ENCODE peak calls at places on chromosomes 1 and 21, in five cellular contexts. F is ovary, J is activated T-cell treated with anti-CD3 and anti-CD28 coated beads for 48 hours, M is colonic mucosa, A is GM23248. W is an unnamed sample.

GRCh38 chr21:46153259-46154154 is 1.9 kb downstream of the FTCD start:
- DNase-seq in F (peak; percentile 74), J (peak; percentile 57), M (peak; percentile 58), A (peak; percentile 67), W (peak; percentile 13)

GRCh38 chr1:8836228-8836627 is 18.8 kb upstream of the RERE start:
- DNase-seq in F (no peak), J (no peak), M (no peak), A (peak; percentile 57), W (no peak)

GRCh38 chr1:38758824-38759223 is 100.7 kb downstream of the RRAGC start:
- DNase-seq in F (no peak), J (no peak), M (no peak), A (no peak), W (no peak)

GRCh38 chr1:43711049-43711448 is 3.7 kb downstream of the ST3GAL3 start:
- DNase-seq in F (no peak), J (no peak), M (no peak), A (peak; percentile 94), W (peak; percentile 91)

GRCh38 chr1:147892216-147892615 is 10.4 kb upstream of the GJA8 start:
- DNase-seq in F (no peak), J (no peak), M (no peak), A (peak; percentile 14), W (peak; percentile 40)

GRCh38 chr1:38941527-38942019 is at the start of gene RHBDL2:
- DNase-seq in F (peak; percentile 25), J (no peak), M (peak; percentile 91), A (peak; percentile 89), W (peak; percentile 91)

GRCh38 chr1:13710097-13710496 is 10.1 kb downstream of the PRDM2 start:
- DNase-seq in F (no peak), J (no peak), M (no peak), A (no peak), W (no peak)

GRCh38 chr1:61477301-61477700 is 247.6 kb downstream of the TM2D1 start:
- DNase-seq in F (no peak), J (no peak), M (no peak), A (no peak), W (no peak)

GRCh38 chr1:177432897-177433296 is 262.1 kb downstream of the BRINP2 start:
- DNase-seq in F (no peak), J (no peak), M (no peak), A (peak; percentile 27), W (peak; percentile 13)

GRCh38 chr1:160830321-160831153 is 32.1 kb downstream of the CD244 start:
- DNase-seq in F (peak; percentile 36), J (peak; percentile 57), M (peak; percentile 78), A (peak; percentile 43), W (peak; percentile 74)

GRCh38 chr1:107430540-107431228 is 289.8 kb downstream of the NTNG1 start:
- DNase-seq in F (no peak), J (no peak), M (peak; percentile 48), A (peak; percentile 52), W (peak; percentile 75)

GRCh38 chr1:204136814-204137213 is 15.0 kb downstream of the ETNK2 start:
- DNase-seq in F (no peak), J (no peak), M (no peak), A (no peak), W (no peak)

GRCh38 chr1:80535446-80535845 is 1265.3 kb upstream of the ADGRL2 start:
- DNase-seq in F (no peak), J (no peak), M (no peak), A (no peak), W (no peak)

GRCh38 chr1:104706631-104707147 is 957.0 kb downstream of the AMY1C start:
- DNase-seq in F (no peak), J (no peak), M (no peak), A (peak; percentile 2), W (no peak)

GRCh38 chr1:9701661-9702060 is 50.1 kb downstream of the PIK3CD start:
- DNase-seq in F (no peak), J (no peak), M (no peak), A (peak; percentile 64), W (peak; percentile 77)

GRCh38 chr21:31117046-31117916 is 79.0 kb upstream of the KRTAP19-8 start:
- DNase-seq in F (no peak), J (no peak), M (no peak), A (peak; percentile 95), W (peak; percentile 90)

GRCh38 chr1:9905010-9905409 is 5.1 kb downstream of the CTNNBIP1 start:
- DNase-seq in F (no peak), J (no peak), M (no peak), A (peak; percentile 48), W (no peak)

GRCh38 chr1:53460666-53461328 is 1.6 kb downstream of the DMRTB1 start:
- DNase-seq in F (no peak), J (no peak), M (no peak), A (no peak), W (no peak)

GRCh38 chr1:30798389-30798951 is 40.9 kb upstream of the LAPTM5 start:
- DNase-seq in F (no peak), J (no peak), M (peak; percentile 45), A (peak; percentile 31), W (no peak)